ENCODE peak calls at places on chromosomes 4 and X, in six cellular contexts. J, G, U, P, H and Q are unnamed samples. For H3K27me3, the result is how much of the 10 kb centered on the place peaks cover.

GRCh38 chr4:153151535-153152452 is 52.4 kb upstream of the TRIM2 start:
- DNase-seq in P (peak), U (peak), H (no peak), G (peak), J (peak), Q (no peak)

GRCh38 chrX:119643696-119644095 is 37.5 kb upstream of the NKRF start:
- DNase-seq in U (no peak), P (no peak), J (no peak), H (no peak), G (no peak), Q (no peak)

GRCh38 chrX:43953218-43953617 is 20.0 kb downstream of the NDP start:
- DNase-seq in G (no peak), P (no peak), H (no peak), J (no peak), U (no peak), Q (no peak)

GRCh38 chr4:169756971-169757574 is 671 bp downstream of the HPF1 start:
- DNase-seq in J (no peak), H (no peak), P (no peak), U (no peak), G (no peak), Q (no peak)

GRCh38 chrX:7139202-7140081 is 8.1 kb upstream of the STS start:
- DNase-seq in H (peak), P (no peak), U (no peak), G (no peak), J (no peak), Q (no peak)

GRCh38 chrX:11530621-11531020 is 135.1 kb downstream of the ARHGAP6 start:
- DNase-seq in P (no peak), H (no peak), G (no peak), J (no peak), U (no peak), Q (no peak)

GRCh38 chrX:57918750-57919436 is 8.6 kb upstream of the ZXDA start:
- DNase-seq in P (no peak), J (peak), G (peak), U (peak), H (no peak), Q (peak)

GRCh38 chr4:118962540-118962939 is 73.9 kb downstream of the SYNPO2 start:
- DNase-seq in U (no peak), P (no peak), J (no peak), G (no peak), H (no peak), Q (no peak)

GRCh38 chr4:24794111-24794860 is 1.1 kb upstream of the SOD3 start:
- DNase-seq in P (no peak), H (no peak), J (peak), G (no peak), U (peak), Q (peak)

GRCh38 chr4:92305148-92305877 is 1.5 kb downstream of the GRID2 start:
- DNase-seq in P (peak), H (no peak), J (peak), U (peak), G (peak), Q (peak)

GRCh38 chr4:129561886-129562285 is 465.9 kb downstream of the C4orf33 start:
- DNase-seq in J (no peak), P (no peak), U (no peak), G (no peak), H (no peak), Q (no peak)

GRCh38 chr4:71147261-71147660 is 153.8 kb downstream of the DCK start:
- DNase-seq in H (no peak), J (no peak), U (no peak), G (no peak), P (no peak), Q (no peak)

GRCh38 chr4:40425799-40426574 is 90.9 kb downstream of the CHRNA9 start:
- DNase-seq in P (no peak), H (no peak), U (no peak), G (no peak), J (no peak), Q (no peak)

GRCh38 chrX:72081605-72082320 is 50.0 kb downstream of the RTL5 start:
- DNase-seq in J (peak), H (no peak), U (no peak), G (no peak), P (no peak), Q (no peak)

GRCh38 chr4:48904101-48904500 is 2.5 kb downstream of the OCIAD2 start:
- DNase-seq in J (no peak), U (no peak), P (no peak), G (no peak), H (no peak), Q (no peak)

GRCh38 chrX:69128573-69128972 is 36.7 kb downstream of the PJA1 start:
- DNase-seq in U (no peak), G (peak), J (peak), P (no peak), H (no peak), Q (peak)

GRCh38 chr4:76589872-76590846 is 155.1 kb downstream of the SHROOM3 start:
- DNase-seq in G (peak), U (peak), P (no peak), J (peak), H (peak), Q (peak)

GRCh38 chr4:158999849-159000248 is 103.0 kb upstream of the RAPGEF2 start:
- DNase-seq in P (no peak), J (no peak), H (no peak), G (no peak), U (no peak), Q (no peak)

GRCh38 chr4:158896459-158897238 is 127.8 kb downstream of the FNIP2 start:
- DNase-seq in G (no peak), U (no peak), H (no peak), J (no peak), P (no peak), Q (no peak)

GRCh38 chr4:7462509-7462971 is 27.8 kb upstream of the PSAPL1 start:
- DNase-seq in U (peak), P (no peak), J (peak), G (no peak), H (no peak), Q (peak)

GRCh38 chr4:132918083-132918482 is 231.0 kb upstream of the PCDH10 start:
- DNase-seq in G (no peak), H (no peak), J (no peak), P (no peak), U (no peak), Q (no peak)

GRCh38 chr4:20454440-20455037 is 202.8 kb downstream of the SLIT2 start:
- DNase-seq in P (no peak), H (no peak), G (no peak), J (no peak), U (no peak), Q (no peak)

GRCh38 chr4:114223580-114223979 is 244.1 kb upstream of the ARSJ start:
- DNase-seq in J (no peak), H (no peak), G (no peak), P (no peak), U (no peak), Q (no peak)

GRCh38 chrX:153649178-153649914 is 2.3 kb downstream of the DUSP9 start:
- DNase-seq in G (peak), J (peak), P (peak), H (no peak), U (no peak), Q (no peak)

GRCh38 chrX:10235851-10236250 is 79.1 kb downstream of the CLCN4 start:
- DNase-seq in H (no peak), P (no peak), U (no peak), G (no peak), J (no peak), Q (peak)

GRCh38 chrX:42755820-42756219 is 22.1 kb downstream of the PPP1R2C start:
- DNase-seq in G (peak), P (no peak), J (no peak), H (no peak), U (peak), Q (peak)

GRCh38 chr4:56857601-56858301 is 36.2 kb upstream of the SPINK2 start:
- DNase-seq in P (no peak), H (no peak), G (no peak), U (no peak), J (no peak), Q (no peak)

GRCh38 chr4:19803406-19803805 is 448.3 kb upstream of the SLIT2 start:
- DNase-seq in P (no peak), G (no peak), H (no peak), J (no peak), U (no peak), Q (no peak)

GRCh38 chr4:102427599-102427998 is 73.6 kb upstream of the NFKB1 start:
- DNase-seq in H (no peak), P (no peak), U (no peak), G (no peak), J (no peak), Q (no peak)

GRCh38 chrX:24024819-24025740 is 1.9 kb downstream of the KLHL15 start:
- DNase-seq in H (peak), P (peak), U (peak), G (peak), J (peak), Q (peak)

GRCh38 chr4:128551280-128551679 is 258.2 kb upstream of the JADE1 start:
- DNase-seq in J (no peak), G (no peak), H (no peak), P (no peak), U (no peak), Q (no peak)

GRCh38 chr4:87633239-87633638 is 16.8 kb upstream of the DMP1 start:
- DNase-seq in P (no peak), U (no peak), H (no peak), G (no peak), J (peak), Q (no peak)

GRCh38 chrX:123909498-123909897 is 49.6 kb downstream of the XIAP start:
- DNase-seq in H (peak), J (no peak), P (no peak), G (no peak), U (no peak), Q (no peak)

GRCh38 chrX:47809065-47809788 is 27.5 kb upstream of the ZNF81 start:
- DNase-seq in H (no peak), P (no peak), U (no peak), G (no peak), J (no peak), Q (no peak)

GRCh38 chrX:101617211-101618191 is at the start of gene ARMCX6:
- DNase-seq in P (peak), H (no peak), G (peak), U (peak), J (peak), Q (peak)

GRCh38 chr4:122500852-122501501 is 44.5 kb upstream of the IL2 start:
- DNase-seq in G (no peak), U (no peak), P (no peak), J (no peak), H (no peak), Q (no peak)

GRCh38 chr4:144906181-144906895 is 191.7 kb downstream of the ANAPC10 start:
- DNase-seq in J (no peak), P (no peak), G (no peak), U (no peak), H (no peak), Q (no peak)

GRCh38 chr4:2814627-2815026 is 21.7 kb downstream of the SH3BP2 start:
- DNase-seq in U (no peak), H (no peak), P (no peak), G (no peak), J (no peak), Q (no peak)

GRCh38 chr4:2813446-2814405 is 20.8 kb downstream of the SH3BP2 start:
- DNase-seq in U (no peak), J (no peak), P (no peak), G (no peak), H (no peak), Q (no peak)

GRCh38 chr4:2812985-2813384 is 20.1 kb downstream of the SH3BP2 start:
- DNase-seq in U (no peak), J (no peak), H (no peak), G (no peak), P (no peak), Q (no peak)

GRCh38 chr4:2811830-2812599 is 19.1 kb downstream of the SH3BP2 start:
- DNase-seq in U (peak), J (peak), P (peak), H (no peak), G (peak), Q (peak)

GRCh38 chr4:2812600-2812932 is 19.7 kb downstream of the SH3BP2 start:
- DNase-seq in H (no peak), U (no peak), P (no peak), G (no peak), J (no peak), Q (no peak)
- H3K4me3 ChIP-seq in H (no peak), U (peak), P (peak), G (peak), J (no peak), Q (peak)

GRCh38 chrX:26070882-26071281 is 67.3 kb upstream of the MAGEB18 start:
- DNase-seq in J (no peak), P (no peak), H (no peak), U (no peak), G (no peak), Q (no peak)
- H3K27me3 ChIP-seq in J (under half), P (under half), H (under half), U (under half), G (under half), Q (under half)

DNA sequence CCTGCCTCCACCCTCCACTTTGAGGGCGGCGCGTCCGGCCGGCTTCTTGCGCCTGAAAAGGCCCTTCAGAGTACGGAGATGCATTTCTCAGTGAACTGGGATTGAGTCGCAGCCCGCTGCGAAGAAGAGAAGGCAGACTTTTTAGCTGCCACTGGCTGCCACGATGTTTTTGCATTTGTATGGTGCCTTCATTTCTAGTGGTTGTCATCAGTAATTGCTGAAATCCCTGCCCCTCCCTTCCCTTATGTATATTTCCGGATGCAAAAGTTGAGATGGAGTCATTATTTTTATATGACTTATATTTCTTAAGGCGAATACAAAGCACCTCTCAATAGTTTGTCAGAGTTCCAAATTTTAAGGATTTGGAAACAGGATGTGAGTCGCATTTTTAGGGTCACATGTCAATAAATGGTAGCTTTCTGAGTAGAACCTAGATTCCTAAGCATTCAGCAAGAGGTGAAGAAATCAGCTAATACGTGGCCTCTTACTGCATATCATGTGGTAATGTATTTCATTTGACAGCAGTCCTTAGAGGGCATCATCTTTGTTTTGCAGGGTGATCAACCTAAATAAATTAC is 652 bp downstream of the ATP6AP2 start:
- DNase-seq in P (no peak), H (no peak), G (no peak), U (no peak), J (no peak), Q (no peak)
- H3K27ac ChIP-seq in P (peak), H (peak), G (peak), U (peak), J (peak), Q (peak)

GRCh38 chr4:175813126-175813715 is 1.2 kb upstream of the GPM6A start:
- DNase-seq in J (no peak), H (no peak), U (no peak), G (no peak), P (no peak), Q (no peak)
- H3K4me3 ChIP-seq in J (no peak), H (no peak), U (no peak), G (no peak), P (no peak), Q (no peak)

DNA sequence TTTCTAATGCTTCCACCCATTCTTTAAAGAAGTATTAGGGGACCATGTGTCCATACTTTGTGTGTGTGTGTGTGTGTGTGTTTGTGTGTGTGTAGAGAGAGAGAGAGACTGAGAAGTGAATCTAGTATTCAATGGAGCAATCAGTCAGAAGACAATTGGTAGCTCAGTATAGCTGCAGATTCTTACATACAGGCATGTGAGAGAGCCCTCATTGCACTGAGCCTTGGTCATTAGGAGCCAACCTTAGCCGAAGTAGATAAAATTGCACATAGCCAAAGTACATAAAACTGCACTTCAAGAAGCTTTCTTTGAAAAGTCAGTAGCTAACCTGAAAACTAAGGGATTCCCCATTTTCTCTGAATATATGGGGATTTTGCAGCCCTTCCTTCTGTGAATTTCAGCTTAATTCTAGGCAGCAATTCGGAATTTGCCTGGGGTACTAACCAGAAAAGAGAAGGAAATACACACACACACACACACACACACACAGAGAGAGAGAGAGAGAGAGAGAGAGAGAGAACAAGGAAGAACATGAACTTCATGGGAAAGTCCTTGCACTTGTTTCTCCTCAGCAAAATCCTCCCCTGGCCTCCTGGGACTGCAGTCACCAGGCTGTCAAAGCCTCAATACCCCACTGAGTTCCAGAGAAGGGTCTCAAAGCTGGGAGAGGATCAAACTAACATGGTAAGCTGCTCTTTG is 1.7 kb upstream of the PRDM8 start:
- DNase-seq in G (no peak), H (no peak), J (no peak), P (no peak), U (no peak), Q (no peak)
- H3K27me3 ChIP-seq in G (half or more), H (under half), J (half or more), P (under half), U (half or more), Q (under half)

GRCh38 chr4:177119693-177120092 is 190.0 kb upstream of the NEIL3 start:
- DNase-seq in P (no peak), G (no peak), U (no peak), H (no peak), J (no peak), Q (no peak)

GRCh38 chr4:177125656-177126055 is 184.0 kb upstream of the NEIL3 start:
- DNase-seq in U (no peak), H (no peak), J (no peak), G (no peak), P (no peak), Q (no peak)

GRCh38 chr4:177124436-177124835 is 185.2 kb upstream of the NEIL3 start:
- DNase-seq in P (no peak), U (no peak), G (no peak), H (no peak), J (no peak), Q (no peak)

GRCh38 chr4:177127658-177128057 is 182.0 kb upstream of the NEIL3 start:
- DNase-seq in P (no peak), G (no peak), J (no peak), H (no peak), U (no peak), Q (no peak)

GRCh38 chr4:177123811-177124210 is 185.9 kb upstream of the NEIL3 start:
- DNase-seq in J (no peak), G (no peak), H (no peak), U (no peak), P (no peak), Q (no peak)
- H3K27ac ChIP-seq in J (no peak), G (no peak), H (no peak), U (no peak), P (no peak), Q (no peak)

DNA sequence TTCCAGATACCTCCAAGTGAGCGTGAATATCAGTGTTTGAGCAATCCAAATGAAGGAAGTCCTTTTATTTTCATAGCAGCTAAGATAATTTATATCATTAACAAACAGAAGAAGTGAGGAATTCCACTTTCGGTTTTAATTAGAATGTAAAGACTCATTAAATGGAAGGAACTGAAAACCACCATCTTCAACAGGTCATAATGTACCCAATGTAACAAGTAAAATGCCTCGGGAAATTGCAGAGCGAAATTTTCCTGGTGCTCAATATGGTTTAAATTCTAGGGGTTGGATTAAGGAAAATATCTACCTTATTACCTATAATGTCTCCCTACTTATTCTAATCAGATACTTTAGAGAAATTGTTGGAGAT is 33.9 kb upstream of the SLC9A7 start:
- DNase-seq in U (no peak), J (no peak), G (no peak), P (no peak), H (no peak), Q (no peak)
- H3K4me3 ChIP-seq in U (no peak), J (no peak), G (no peak), P (no peak), H (no peak), Q (no peak)

GRCh38 chrX:2500681-2501151 is at the start of the genes DHRSX and ZBED1:
- DNase-seq in G (peak), H (no peak), J (peak), U (peak), P (peak), Q (peak)
- H3K27me3 ChIP-seq in G (under half), H (under half), J (under half), U (under half), P (under half), Q (under half)

DNA sequence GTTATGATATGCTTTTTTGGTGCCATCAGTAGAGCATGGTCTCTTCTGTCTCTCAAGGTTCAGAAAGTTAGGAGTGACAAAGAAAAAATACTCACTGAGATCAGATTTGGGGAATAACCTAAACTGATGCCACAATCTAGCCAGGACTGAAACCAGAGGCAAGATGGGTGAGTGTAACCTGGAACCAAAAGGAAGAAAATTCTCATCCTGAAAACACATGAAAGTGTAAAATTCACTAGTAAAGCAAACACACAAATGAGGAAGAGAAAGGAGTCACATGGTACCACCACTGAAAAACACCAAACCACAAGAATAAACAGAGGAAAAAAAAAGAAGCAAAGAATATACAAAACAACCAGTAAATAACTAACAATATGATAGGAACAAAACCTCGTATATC is 96.4 kb downstream of the ANXA10 start:
- DNase-seq in J (no peak), P (no peak), H (no peak), G (no peak), U (no peak), Q (no peak)
- H3K27ac ChIP-seq in J (no peak), P (no peak), H (no peak), G (no peak), U (no peak), Q (no peak)